ENCODE peak calls at places on chromosome 10, in five cellular contexts. S is frontal cortex; G is T-cell; O is activated CD4-positive, alpha-beta T cell treated with anti-CD3 and anti-CD28 coated beads for 24 hours; W is GM23338. D is an unnamed sample.

GRCh38 chr10:7317799-7318446 is 92.9 kb downstream of the SFMBT2 start:
- DNase-seq in O (no peak), G (no peak), W (no peak), S (no peak), D (no peak)

GRCh38 chr10:132390455-132391371 is 6.3 kb upstream of the PWWP2B start:
- DNase-seq in O (no peak), S (no peak), W (no peak), G (no peak), D (no peak)

GRCh38 chr10:54342058-54342457 is 459.0 kb downstream of the PCDH15 start:
- DNase-seq in O (no peak), W (no peak), S (no peak), G (no peak), D (no peak)

GRCh38 chr10:75632750-75633462 is 201.5 kb downstream of the LRMDA start:
- DNase-seq in G (no peak), O (no peak), W (no peak), S (no peak), D (no peak)

GRCh38 chr10:103517234-103518085 is 24.0 kb downstream of the NEURL1 start:
- DNase-seq in G (no peak), S (no peak), W (no peak), O (no peak), D (no peak)

GRCh38 chr10:99449023-99449422 is 18.6 kb upstream of the GOT1 start:
- DNase-seq in O (no peak), G (no peak), W (no peak), S (no peak), D (no peak)

GRCh38 chr10:78727251-78727650 is 341.5 kb upstream of the ZMIZ1 start:
- DNase-seq in W (no peak), O (no peak), G (no peak), S (no peak), D (no peak)

GRCh38 chr10:43939939-43940810 is 291.5 kb upstream of the ZNF32 start:
- DNase-seq in O (no peak), S (no peak), G (no peak), W (no peak), D (peak; percentile 14)

GRCh38 chr10:3421537-3422257 is 249.1 kb upstream of the PITRM1 start:
- DNase-seq in S (no peak), O (no peak), G (no peak), W (no peak), D (no peak)

GRCh38 chr10:69866688-69867461 is 65.2 kb downstream of the COL13A1 start:
- DNase-seq in S (no peak), O (no peak), G (no peak), W (peak; percentile 78), D (peak; percentile 81)

GRCh38 chr10:131059881-131060280 is 251.6 kb downstream of the TCERG1L start:
- DNase-seq in S (no peak), W (no peak), G (no peak), O (no peak), D (no peak)

D was measured in H9.